ENCODE peak calls at places on chromosome 3, in ten cellular contexts. M is GM12865; K is dorsolateral prefrontal cortex; P is DND-41; F is brain microvascular endothelial cell; V is cardiac fibroblast; W is CD4-positive, CD25-positive, alpha-beta regulatory T cell; R is fibroblast of mammary gland; X is uterus; N is HCT116. Z is an unnamed sample.

GRCh38 chr3:194521514-194522260 is 34.9 kb upstream of the ATP13A3 start:
- DNase-seq in F (no peak), W (no peak), K (no peak), M (no peak), N (no peak), P (no peak), R (peak), X (no peak), V (peak), Z (no peak)

GRCh38 chr3:189771842-189772494 is 140.8 kb downstream of the TP63 start:
- DNase-seq in R (peak), F (no peak), K (no peak), P (no peak), M (no peak), N (no peak), X (no peak), V (no peak), W (no peak), Z (no peak)

GRCh38 chr3:87076951-87077350 is 86.0 kb upstream of the VGLL3 start:
- DNase-seq in M (no peak), P (no peak), N (no peak), F (peak), K (no peak), X (no peak), R (peak), W (no peak), V (peak), Z (no peak)

GRCh38 chr3:170278632-170279031 is 56.4 kb downstream of the PRKCI start:
- DNase-seq in R (no peak), P (no peak), W (no peak), M (no peak), X (no peak), K (no peak), F (no peak), N (no peak), V (no peak), Z (no peak)

GRCh38 chr3:52299247-52299657 is 11.6 kb downstream of the GLYCTK start:
- DNase-seq in N (no peak), X (no peak), K (no peak), M (no peak), W (no peak), P (no peak), V (no peak), F (no peak), R (no peak), Z (no peak)

GRCh38 chr3:13093687-13094086 is 20.5 kb upstream of the IQSEC1 start:
- DNase-seq in K (no peak), M (peak), W (no peak), P (no peak), V (no peak), X (no peak), N (no peak), R (no peak), F (no peak), Z (no peak)

GRCh38 chr3:73558399-73559075 is 66.2 kb downstream of the PDZRN3 start:
- DNase-seq in X (no peak), V (peak), M (no peak), R (peak), N (no peak), W (no peak), P (no peak), K (no peak), F (no peak), Z (no peak)

GRCh38 chr3:8963137-8963853 is at the start of gene RAD18:
- DNase-seq in F (peak), M (peak), P (peak), V (peak), W (peak), N (peak), X (peak), K (peak), R (peak), Z (peak)

GRCh38 chr3:177595789-177596188 is 398.5 kb upstream of the TBL1XR1 start:
- DNase-seq in N (no peak), R (peak), K (no peak), P (no peak), W (no peak), V (no peak), M (no peak), F (no peak), X (no peak), Z (no peak)

GRCh38 chr3:126342991-126343661 is 14.1 kb downstream of the KLF15 start:
- DNase-seq in V (peak), M (no peak), W (no peak), F (no peak), P (peak), K (peak), R (peak), N (no peak), X (peak), Z (no peak)

GRCh38 chr3:5314897-5315296 is 127.4 kb downstream of the EDEM1 start:
- DNase-seq in X (no peak), W (no peak), N (no peak), K (no peak), V (no peak), F (no peak), M (no peak), P (no peak), R (no peak), Z (no peak)

GRCh38 chr3:43907508-43907858 is 216.7 kb downstream of the ABHD5 start:
- DNase-seq in F (no peak), W (no peak), N (no peak), M (peak), K (no peak), V (no peak), X (no peak), R (no peak), P (no peak), Z (no peak)

GRCh38 chr3:18049101-18049500 is 306.7 kb upstream of the TBC1D5 start:
- DNase-seq in X (no peak), N (no peak), M (no peak), R (peak), V (peak), K (no peak), W (no peak), F (no peak), P (no peak), Z (no peak)

GRCh38 chr3:136657526-136657925 is 94.7 kb downstream of the STAG1 start:
- DNase-seq in V (no peak), W (no peak), P (no peak), M (no peak), F (no peak), K (no peak), N (no peak), X (no peak), R (no peak), Z (no peak)

GRCh38 chr3:54146383-54147239 is 24.3 kb downstream of the CACNA2D3 start:
- DNase-seq in M (peak), W (no peak), N (peak), K (no peak), F (peak), X (no peak), P (peak), V (peak), R (no peak), Z (no peak)

GRCh38 chr3:115169808-115170207 is 22.7 kb upstream of the ZBTB20 start:
- DNase-seq in W (no peak), V (peak), K (no peak), M (no peak), F (no peak), X (no peak), P (no peak), N (no peak), R (no peak), Z (no peak)

GRCh38 chr3:126991366-126992200 is 8.7 kb downstream of the PLXNA1 start:
- DNase-seq in N (no peak), X (no peak), P (no peak), R (no peak), M (no peak), K (no peak), F (no peak), W (no peak), V (no peak), Z (no peak)

GRCh38 chr3:99562138-99562537 is 76.3 kb upstream of the COL8A1 start:
- DNase-seq in P (peak), N (no peak), X (no peak), F (peak), K (no peak), W (no peak), V (peak), M (no peak), R (peak), Z (no peak)

GRCh38 chr3:46930176-46930944 is 46.2 kb downstream of the CCDC12 start:
- DNase-seq in N (no peak), V (no peak), K (no peak), F (no peak), M (peak), R (no peak), W (no peak), P (no peak), X (no peak), Z (no peak)

GRCh38 chr3:156109989-156110388 is 10.4 kb upstream of the KCNAB1 start:
- DNase-seq in W (no peak), M (no peak), N (no peak), P (no peak), K (no peak), F (no peak), R (no peak), V (no peak), X (peak), Z (no peak)

GRCh38 chr3:193297421-193297820 is 56.4 kb downstream of the PLAAT1 start:
- DNase-seq in N (no peak), X (no peak), F (no peak), W (no peak), M (peak), V (no peak), P (no peak), R (no peak), K (no peak), Z (no peak)

GRCh38 chr3:11386413-11387155 is 114.4 kb downstream of the ATG7 start:
- DNase-seq in R (peak), P (no peak), N (no peak), W (no peak), F (no peak), M (no peak), X (peak), K (no peak), V (peak), Z (no peak)

GRCh38 chr3:12729313-12729676 is 29.8 kb downstream of the TMEM40 start:
- DNase-seq in R (no peak), K (no peak), X (no peak), M (no peak), P (no peak), V (peak), N (no peak), F (no peak), W (no peak), Z (no peak)

DNA sequence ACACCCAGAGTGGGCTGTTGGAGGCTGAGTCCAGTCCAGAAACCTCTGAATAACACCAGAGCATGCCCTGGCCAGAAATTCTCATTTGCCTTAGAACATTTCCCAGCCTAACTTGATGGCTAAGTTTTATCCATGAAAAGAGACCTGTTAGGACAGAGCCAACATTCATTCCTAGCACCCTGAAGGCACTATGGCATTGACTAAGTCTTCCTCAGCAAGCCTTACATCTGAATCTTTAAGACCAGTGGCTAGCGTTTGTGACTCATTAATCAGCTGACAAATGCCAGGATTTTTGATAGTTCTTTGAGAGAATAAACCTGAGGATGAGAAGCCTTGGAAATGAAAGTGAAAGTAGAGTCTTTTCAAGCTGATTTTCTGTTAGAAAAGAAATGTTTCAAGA is 1087.1 kb upstream of the ALCAM start:
- DNase-seq in P (peak), N (no peak), V (peak), K (no peak), F (peak), R (peak), X (no peak), M (no peak), W (peak), Z (no peak)
- H3K4me3 ChIP-seq in P (peak), N (no peak), V (no peak), K (no peak), F (no peak), R (no peak), X (no peak), M (no peak), W (peak), Z (no peak)

GRCh38 chr3:31577232-31577631 is 44.5 kb downstream of the STT3B start:
- DNase-seq in X (no peak), N (no peak), R (no peak), K (no peak), V (no peak), W (no peak), F (no peak), M (no peak), P (no peak), Z (no peak)
- H3K4me3 ChIP-seq in X (no peak), N (no peak), R (no peak), K (no peak), V (no peak), W (no peak), F (no peak), M (no peak), P (no peak), Z (no peak)

GRCh38 chr3:134938024-134938525 is 143.0 kb downstream of the EPHB1 start:
- DNase-seq in F (no peak), R (no peak), N (no peak), K (no peak), X (no peak), V (no peak), M (no peak), W (no peak), P (no peak), Z (no peak)
- H3K4me3 ChIP-seq in F (no peak), R (no peak), N (no peak), K (no peak), X (no peak), V (no peak), M (no peak), W (no peak), P (no peak), Z (no peak)

DNA sequence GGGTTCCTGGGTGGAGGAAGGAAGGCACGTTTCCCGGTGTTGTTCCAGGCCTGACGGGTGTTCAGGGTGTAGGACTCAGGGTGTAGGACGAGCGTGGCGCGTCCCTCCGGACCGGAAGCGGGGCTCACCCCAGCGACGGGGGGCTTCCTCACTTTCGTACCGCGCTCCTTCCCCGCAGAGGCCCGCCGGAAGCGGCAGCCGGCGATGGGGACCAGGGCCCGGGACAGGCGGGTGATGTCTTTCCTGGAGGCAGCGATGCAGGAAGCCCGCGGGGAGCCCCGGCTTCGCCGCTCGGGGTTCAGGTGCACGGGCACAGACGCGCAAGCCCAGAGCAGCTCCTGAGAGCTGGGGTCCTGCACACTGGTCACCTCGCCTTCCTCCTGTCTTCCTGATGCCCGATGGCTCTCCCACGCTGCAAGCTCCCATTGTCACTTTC is 13.4 kb downstream of the FOXL2NB start:
- DNase-seq in X (no peak), K (no peak), N (no peak), W (no peak), F (no peak), V (no peak), M (no peak), R (no peak), P (no peak), Z (no peak)
- H3K4me3 ChIP-seq in X (peak), K (peak), N (no peak), W (no peak), F (no peak), V (no peak), M (no peak), R (no peak), P (no peak), Z (no peak)

GRCh38 chr3:111979689-111980025 is 831 bp downstream of the ABHD10 start:
- DNase-seq in X (no peak), V (no peak), K (no peak), R (peak), P (no peak), F (no peak), M (no peak), N (no peak), W (no peak), Z (no peak)

GRCh38 chr3:111980716-111981456 is 2.1 kb downstream of the ABHD10 start:
- DNase-seq in X (no peak), R (no peak), F (no peak), W (no peak), K (no peak), N (no peak), V (no peak), M (no peak), P (no peak), Z (no peak)

GRCh38 chr3:111976254-111976653 is 2.6 kb upstream of the ABHD10 start:
- DNase-seq in W (no peak), N (no peak), R (no peak), V (no peak), X (no peak), F (no peak), P (no peak), M (no peak), K (no peak), Z (no peak)

GRCh38 chr3:111978833-111979688 is at the start of gene ABHD10:
- DNase-seq in R (peak), P (peak), W (peak), K (peak), M (peak), N (peak), F (peak), X (peak), V (peak), Z (peak)

GRCh38 chr3:111978493-111978832 is 363 bp upstream of the ABHD10 start:
- DNase-seq in V (no peak), N (no peak), K (no peak), P (no peak), R (no peak), W (no peak), M (no peak), F (no peak), X (no peak), Z (no peak)
- H3K4me3 ChIP-seq in V (peak), N (peak), K (peak), P (peak), R (peak), W (peak), M (peak), F (peak), X (peak), Z (peak)

GRCh38 chr3:50317303-50317702 is 5.2 kb downstream of the HYAL2 start:
- DNase-seq in R (no peak), N (peak), X (no peak), F (no peak), W (no peak), V (no peak), M (no peak), P (no peak), K (no peak), Z (no peak)
- H3K4me3 ChIP-seq in R (no peak), N (peak), X (no peak), F (no peak), W (no peak), V (no peak), M (no peak), P (no peak), K (no peak), Z (no peak)

GRCh38 chr3:135246027-135246426 is 451.0 kb downstream of the EPHB1 start:
- DNase-seq in N (no peak), V (no peak), X (no peak), R (no peak), K (no peak), W (no peak), P (no peak), M (no peak), F (no peak), Z (no peak)
- H3K4me3 ChIP-seq in N (no peak), V (no peak), X (no peak), R (no peak), K (no peak), W (no peak), P (no peak), M (no peak), F (no peak), Z (no peak)

GRCh38 chr3:153289334-153289808 is 127.3 kb downstream of the RAP2B start:
- DNase-seq in R (peak), M (no peak), X (no peak), P (no peak), N (no peak), K (no peak), V (no peak), W (no peak), F (peak), Z (no peak)

GRCh38 chr3:153285194-153285641 is 123.2 kb downstream of the RAP2B start:
- DNase-seq in F (peak), V (peak), P (no peak), M (no peak), N (no peak), K (no peak), X (no peak), R (peak), W (no peak), Z (no peak)

GRCh38 chr3:153285982-153286381 is 124.0 kb downstream of the RAP2B start:
- DNase-seq in K (no peak), X (no peak), N (no peak), V (no peak), M (no peak), W (no peak), P (no peak), F (no peak), R (no peak), Z (no peak)

GRCh38 chr3:153287017-153287416 is 125.0 kb downstream of the RAP2B start:
- DNase-seq in W (no peak), R (no peak), M (no peak), V (no peak), K (no peak), X (no peak), F (no peak), N (no peak), P (no peak), Z (no peak)

GRCh38 chr3:153284282-153284938 is 122.4 kb downstream of the RAP2B start:
- DNase-seq in N (peak), X (peak), W (peak), K (no peak), V (peak), R (peak), P (peak), F (peak), M (peak), Z (no peak)
- H3K4me3 ChIP-seq in N (no peak), X (no peak), W (peak), K (no peak), V (no peak), R (no peak), P (no peak), F (no peak), M (no peak), Z (no peak)

DNA sequence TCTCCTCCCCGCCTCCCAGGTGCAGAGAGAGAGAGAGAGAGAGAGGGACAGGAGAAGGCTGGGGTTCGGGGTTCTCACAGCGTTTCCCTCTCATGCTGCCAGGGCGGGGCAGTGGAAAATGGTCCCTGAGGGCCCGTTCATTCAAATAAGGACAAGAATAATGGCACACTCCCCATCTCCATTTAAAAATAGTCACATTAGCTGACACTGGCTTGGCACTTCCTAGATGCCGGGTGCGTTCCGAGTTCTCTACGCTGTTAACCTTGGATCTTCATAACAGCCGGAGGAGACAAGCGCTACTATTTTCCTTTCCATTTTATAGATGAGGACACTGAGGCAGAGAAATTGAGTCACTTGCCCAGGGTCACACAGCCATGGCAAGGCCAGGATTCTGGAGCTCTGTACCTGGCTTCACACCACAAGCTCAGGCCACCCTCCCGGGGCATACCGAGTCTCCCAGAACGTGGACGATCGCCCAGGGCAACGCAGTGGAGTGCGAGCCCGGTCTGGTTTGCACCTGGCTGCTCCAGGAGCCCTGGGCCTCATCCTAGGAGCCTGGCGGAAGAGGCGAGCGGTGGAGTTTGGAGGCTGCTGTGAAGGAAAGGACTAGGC is 608 bp upstream of the SLC6A6 start:
- DNase-seq in V (no peak), R (no peak), W (no peak), N (no peak), M (no peak), F (no peak), P (no peak), K (no peak), X (no peak), Z (no peak)
- H3K4me3 ChIP-seq in V (peak), R (peak), W (peak), N (peak), M (peak), F (peak), P (peak), K (peak), X (peak), Z (peak)